ENCODE peak calls at places on chromosomes 7 and 10, in six cellular contexts. P, X, Q, Z, C and A are unnamed samples.

GRCh38 chr10:58573970-58574538 is 61.4 kb downstream of the BICC1 start:
- DNase-seq in P (no peak), X (no peak), Q (no peak), Z (no peak), C (no peak), A (no peak)

GRCh38 chr10:58781873-58782488 is 269.3 kb downstream of the BICC1 start:
- DNase-seq in P (no peak), X (peak), Q (no peak), Z (peak), C (no peak), A (peak)

GRCh38 chr10:92087750-92088395 is 164.3 kb downstream of the BTAF1 start:
- DNase-seq in P (peak), X (peak), Q (peak), Z (peak), C (peak), A (peak)

GRCh38 chr10:117112220-117112619 is 25.9 kb downstream of the VAX1 start:
- DNase-seq in P (no peak), X (no peak), Q (no peak), Z (no peak), C (no peak), A (no peak)

GRCh38 chr7:30596043-30596641 is 1.5 kb downstream of the GARS1 start:
- DNase-seq in P (peak), X (no peak), Q (no peak), Z (peak), C (no peak), A (peak)

GRCh38 chr7:16657656-16658279 is 11.8 kb downstream of the BZW2 start:
- DNase-seq in P (no peak), X (peak), Q (no peak), Z (peak), C (no peak), A (peak)

GRCh38 chr7:104395162-104395561 is 66.8 kb downstream of the LHFPL3 start:
- DNase-seq in P (no peak), X (no peak), Q (no peak), Z (no peak), C (no peak), A (no peak)

GRCh38 chr7:147412782-147413186 is 1177.8 kb upstream of the C7orf33 start:
- DNase-seq in P (no peak), X (no peak), Q (no peak), Z (peak), C (no peak), A (peak)

GRCh38 chr10:125554016-125554703 is 128.8 kb downstream of the TEX36 start:
- DNase-seq in P (no peak), X (no peak), Q (no peak), Z (no peak), C (no peak), A (no peak)

GRCh38 chr7:29807179-29807841 is 1.0 kb downstream of the WIPF3 start:
- DNase-seq in P (peak), X (peak), Q (no peak), Z (no peak), C (no peak), A (no peak)

GRCh38 chr10:52312999-52313349 is 1.1 kb upstream of the DKK1 start:
- DNase-seq in P (no peak), X (no peak), Q (no peak), Z (peak), C (no peak), A (no peak)

GRCh38 chr7:113867325-113867724 is 51.5 kb downstream of the PPP1R3A start:
- DNase-seq in P (no peak), X (no peak), Q (no peak), Z (no peak), C (no peak), A (no peak)

GRCh38 chr10:133336131-133337078 is at the start of gene CALY:
- DNase-seq in P (no peak), X (peak), Q (no peak), Z (no peak), C (peak), A (peak)

GRCh38 chr10:114068054-114068707 is 24.5 kb downstream of the ADRB1 start:
- DNase-seq in P (no peak), X (no peak), Q (no peak), Z (no peak), C (no peak), A (peak)

GRCh38 chr7:123355576-123356195 is 155.9 kb upstream of the SLC13A1 start:
- DNase-seq in P (no peak), X (no peak), Q (no peak), Z (no peak), C (no peak), A (no peak)
- TF ChIP-seq CTCF in P (no peak), X (peak), Q (no peak), Z (no peak), C (no peak), A (no peak)

GRCh38 chr7:99623091-99623693 is 6.4 kb downstream of the ZSCAN25 start:
- DNase-seq in P (no peak), X (no peak), Q (no peak), Z (no peak), C (no peak), A (peak)

GRCh38 chr7:99622596-99622995 is 5.8 kb downstream of the ZSCAN25 start:
- DNase-seq in P (no peak), X (no peak), Q (no peak), Z (no peak), C (no peak), A (no peak)

GRCh38 chr7:99625321-99625720 is 8.6 kb downstream of the ZSCAN25 start:
- DNase-seq in P (no peak), X (no peak), Q (no peak), Z (no peak), C (no peak), A (no peak)

GRCh38 chr7:99624487-99624886 is 7.7 kb downstream of the ZSCAN25 start:
- DNase-seq in P (no peak), X (no peak), Q (no peak), Z (no peak), C (peak), A (no peak)

DNA sequence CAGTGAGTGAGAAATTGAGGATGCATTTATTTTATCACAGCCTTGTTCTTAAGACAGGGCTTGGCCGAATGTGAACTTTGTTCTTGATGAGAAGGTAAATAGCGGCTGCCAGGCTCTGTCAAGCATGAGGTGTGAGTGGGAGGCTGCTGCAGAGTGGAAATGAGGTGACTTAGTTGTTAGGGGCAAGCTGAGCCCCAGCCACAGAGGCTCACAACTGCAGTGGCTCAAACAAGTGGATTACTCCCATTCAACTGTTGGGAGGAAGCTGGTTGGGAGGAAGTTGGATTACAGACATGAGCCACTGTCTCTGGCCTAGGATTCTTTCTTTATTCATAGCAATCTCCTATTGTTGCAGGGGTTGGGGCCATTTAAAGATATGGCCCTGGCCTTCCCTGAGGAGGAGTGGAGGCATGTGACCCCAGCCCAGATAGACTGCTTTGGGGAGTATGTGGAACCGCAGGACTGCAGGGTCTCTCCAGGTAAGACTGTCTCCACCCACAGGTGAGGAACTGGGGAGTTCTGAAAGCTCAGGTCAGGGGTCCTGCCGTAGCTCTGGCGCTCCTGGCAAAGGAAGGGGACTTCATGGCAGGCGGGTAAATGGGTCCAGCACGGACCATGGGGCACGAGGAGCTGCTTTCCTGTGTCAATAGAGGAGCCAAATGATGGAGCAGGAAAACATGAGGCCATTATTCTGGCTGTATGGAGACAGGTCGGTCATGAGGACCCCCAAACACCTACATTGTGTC is 7.1 kb downstream of the ZSCAN25 start:
- DNase-seq in P (no peak), X (no peak), Q (no peak), Z (no peak), C (no peak), A (no peak)
- H3K27ac ChIP-seq in P (no peak), X (no peak), Q (no peak), Z (no peak), C (peak), A (peak)

GRCh38 chr7:40507166-40507565 is 372.4 kb downstream of the SUGCT start:
- DNase-seq in P (no peak), X (no peak), Q (no peak), Z (peak), C (no peak), A (no peak)
- TF ChIP-seq CTCF in P (peak), X (peak), Q (no peak), Z (no peak), C (no peak), A (no peak)

GRCh38 chr7:49294611-49295010 is 370.3 kb downstream of the CDC14C start:
- DNase-seq in P (no peak), X (no peak), Q (no peak), Z (no peak), C (no peak), A (peak)
- H3K27ac ChIP-seq in P (no peak), X (no peak), Q (no peak), Z (no peak), C (no peak), A (peak)

DNA sequence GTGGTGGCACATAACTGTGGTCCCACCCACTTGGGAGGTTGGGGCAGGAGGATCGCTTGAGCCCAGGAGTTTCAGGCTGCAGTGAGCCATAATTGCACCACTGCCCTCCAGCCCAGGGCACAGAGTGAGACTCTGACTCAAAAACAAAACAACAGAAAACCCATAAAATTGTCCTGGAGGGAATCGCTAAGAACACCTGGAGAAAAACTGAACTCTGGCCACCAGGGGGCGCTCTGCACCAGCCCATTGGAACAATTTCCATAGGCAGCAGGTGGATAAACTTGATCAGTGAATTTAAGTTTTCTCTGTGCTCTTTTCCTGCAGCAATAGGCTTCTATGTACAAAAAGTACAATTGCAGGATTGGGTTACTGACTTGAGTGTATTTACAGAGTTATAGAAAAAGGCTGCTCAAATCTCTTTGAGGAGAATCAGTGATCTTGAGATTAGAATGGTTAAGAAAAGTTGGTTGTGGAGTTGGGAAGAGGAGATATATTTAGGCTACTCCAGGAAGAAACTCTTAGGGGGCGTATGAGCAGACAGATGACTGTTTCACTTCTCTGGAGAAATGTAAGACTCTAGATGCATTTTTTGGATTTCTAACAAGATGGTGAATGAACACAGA is 274.9 kb upstream of the GALNT17 start:
- DNase-seq in P (peak), X (peak), Q (peak), Z (peak), C (peak), A (peak)
- TF ChIP-seq CTCF in P (peak), X (peak), Q (peak), Z (peak), C (peak), A (peak)

DNA sequence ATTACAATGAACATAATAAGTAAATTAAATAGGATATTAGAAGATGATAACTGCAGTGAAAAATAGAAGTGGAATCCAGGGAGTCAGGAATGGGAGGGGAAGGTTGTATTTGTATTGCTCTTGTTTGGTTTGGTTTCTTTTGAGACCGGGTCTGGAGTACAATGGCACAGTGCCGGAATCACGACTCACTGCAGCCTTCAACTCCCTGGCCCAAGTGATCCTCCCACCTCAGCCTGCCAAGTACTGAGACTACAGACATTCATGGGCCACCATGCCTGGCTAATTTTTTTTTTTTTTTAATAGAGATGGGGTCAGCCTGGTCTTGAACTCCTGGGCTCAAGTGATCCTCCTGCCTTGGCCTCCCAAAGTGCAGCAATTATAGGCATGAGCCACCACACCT is 59.9 kb upstream of the LRRC4 start:
- DNase-seq in P (no peak), X (no peak), Q (no peak), Z (peak), C (no peak), A (no peak)
- H3K27ac ChIP-seq in P (no peak), X (no peak), Q (no peak), Z (no peak), C (no peak), A (no peak)